ENCODE peak calls at places on chromosome 11, in five cellular contexts. O is kidney, D is GM06990, E is AG04450, Y is endothelial cell. I is an unnamed sample.

GRCh38 chr11:1229471-1230120 is 6.7 kb downstream of the MUC5B start:
- DNase-seq in O (peak), D (no peak), E (no peak), Y (no peak), I (peak)

GRCh38 chr11:102293873-102294601 is 23.2 kb upstream of the BIRC3 start:
- DNase-seq in O (no peak), D (peak), E (no peak), Y (no peak), I (no peak)

GRCh38 chr11:72598901-72599300 is 75.3 kb downstream of the PDE2A start:
- DNase-seq in O (no peak), D (no peak), E (no peak), Y (peak), I (peak)

GRCh38 chr11:58923300-58923788 is 15.9 kb upstream of the GLYATL1 start:
- DNase-seq in O (no peak), D (no peak), E (no peak), Y (no peak), I (no peak)

GRCh38 chr11:11978098-11978637 is 30.3 kb downstream of the DKK3 start:
- DNase-seq in O (no peak), D (no peak), E (no peak), Y (no peak), I (no peak)

GRCh38 chr11:73389902-73390301 is 13.7 kb downstream of the RELT start:
- DNase-seq in O (no peak), D (no peak), E (no peak), Y (no peak), I (no peak)

GRCh38 chr11:30218278-30218677 is 12.5 kb upstream of the FSHB start:
- DNase-seq in O (no peak), D (no peak), E (no peak), Y (no peak), I (no peak)

GRCh38 chr11:129695543-129696308 is 119.9 kb upstream of the TMEM45B start:
- DNase-seq in O (peak), D (peak), E (no peak), Y (peak), I (peak)

GRCh38 chr11:106391771-106392412 is 314.4 kb downstream of the AASDHPPT start:
- DNase-seq in O (no peak), D (no peak), E (no peak), Y (no peak), I (no peak)

GRCh38 chr11:67627394-67627787 is 2.3 kb downstream of the NUDT8 start:
- DNase-seq in O (peak), D (no peak), E (no peak), Y (no peak), I (no peak)

GRCh38 chr11:12806113-12806512 is 131.9 kb downstream of the TEAD1 start:
- DNase-seq in O (no peak), D (no peak), E (no peak), Y (no peak), I (no peak)

GRCh38 chr11:33064033-33064825 is 24.9 kb downstream of the TCP11L1 start:
- DNase-seq in O (no peak), D (peak), E (no peak), Y (no peak), I (no peak)

GRCh38 chr11:58998480-58999290 is 59.4 kb downstream of the GLYATL1 start:
- DNase-seq in O (no peak), D (no peak), E (no peak), Y (no peak), I (no peak)

GRCh38 chr11:70811483-70811882 is 413.2 kb downstream of the CTTN start:
- DNase-seq in O (no peak), D (no peak), E (no peak), Y (no peak), I (no peak)

GRCh38 chr11:18046116-18046777 is at the start of gene TPH1:
- DNase-seq in O (peak), D (peak), E (no peak), Y (peak), I (peak)

GRCh38 chr11:33881651-33882279 is 10.1 kb downstream of the LMO2 start:
- DNase-seq in O (no peak), D (no peak), E (no peak), Y (no peak), I (no peak)

GRCh38 chr11:55902308-55902707 is 12.1 kb downstream of the OR5W2 start:
- DNase-seq in O (no peak), D (no peak), E (no peak), Y (no peak), I (no peak)

GRCh38 chr11:45045692-45046471 is 95.2 kb upstream of the TP53I11 start:
- DNase-seq in O (no peak), D (no peak), E (no peak), Y (peak), I (no peak)

GRCh38 chr11:117180661-117181585 is 2.4 kb downstream of the SIDT2 start:
- DNase-seq in O (peak), D (peak), E (no peak), Y (peak), I (peak)

GRCh38 chr11:6618117-6619020 is 853 bp downstream of the TPP1 start:
- DNase-seq in O (peak), D (peak), E (peak), Y (no peak), I (no peak)

GRCh38 chr11:27347361-27347760 is 15.7 kb downstream of the CCDC34 start:
- DNase-seq in O (no peak), D (no peak), E (no peak), Y (no peak), I (no peak)

GRCh38 chr11:65382804-65383368 is 440 bp upstream of the SLC25A45 start:
- DNase-seq in O (peak), D (no peak), E (no peak), Y (no peak), I (no peak)

DNA sequence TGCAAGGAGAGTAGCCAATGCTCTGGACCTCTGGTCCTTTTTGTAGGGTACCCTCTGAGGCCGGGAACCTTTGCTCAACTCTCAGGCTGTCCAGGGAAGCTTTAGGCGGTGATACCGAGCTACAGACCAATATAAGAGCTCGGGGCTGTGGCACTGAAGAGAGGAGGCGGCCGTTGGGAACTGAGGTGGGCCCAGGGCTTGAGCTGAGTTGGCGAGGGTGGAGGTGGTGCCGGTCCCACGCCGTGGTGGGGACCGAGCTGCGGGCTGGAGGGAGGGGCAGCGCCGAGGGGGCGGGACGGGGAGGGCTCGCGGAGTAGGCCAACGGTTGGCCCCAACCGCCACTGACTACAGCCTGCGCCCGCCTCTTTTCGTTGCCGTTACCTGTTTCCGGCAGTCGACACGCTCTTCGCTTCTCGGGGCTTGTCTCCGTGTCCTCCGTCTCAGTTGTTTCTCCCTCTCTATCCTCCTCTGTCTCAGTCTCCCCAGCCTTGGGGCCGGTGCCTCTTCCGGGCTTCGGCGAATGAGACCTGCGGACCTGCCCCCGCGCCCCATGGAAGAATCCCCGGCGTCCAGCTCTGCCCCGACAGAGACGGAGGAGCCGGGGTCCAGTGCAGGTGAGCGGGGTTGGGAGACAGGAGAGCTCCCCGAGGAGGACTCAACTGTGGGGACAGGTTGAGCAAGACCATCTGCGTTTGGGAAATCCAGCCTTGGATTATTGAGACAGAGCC is at the start of gene NEU3:
- DNase-seq in O (peak), D (peak), E (peak), Y (peak), I (peak)
- TF ChIP-seq CTCF in O (no peak), D (no peak), E (no peak), Y (no peak), I (no peak)

GRCh38 chr11:10844816-10845215 is 13.0 kb downstream of the ZBED5 start:
- DNase-seq in O (no peak), D (no peak), E (no peak), Y (no peak), I (no peak)
- TF ChIP-seq CTCF in O (no peak), D (no peak), E (no peak), Y (no peak), I (no peak)

GRCh38 chr11:92152245-92152644 is 72.4 kb upstream of the FAT3 start:
- DNase-seq in O (no peak), D (no peak), E (no peak), Y (no peak), I (no peak)
- TF ChIP-seq CTCF in O (no peak), D (no peak), E (peak), Y (no peak), I (no peak)

GRCh38 chr11:10302744-10303557 is 1.9 kb upstream of the ADM start:
- DNase-seq in O (peak), D (peak), E (no peak), Y (peak), I (peak)
- TF ChIP-seq CTCF in O (no peak), D (no peak), E (no peak), Y (no peak), I (no peak)

GRCh38 chr11:120174866-120175265 is 36.0 kb upstream of the OAF start:
- DNase-seq in O (no peak), D (no peak), E (no peak), Y (no peak), I (no peak)

GRCh38 chr11:120180571-120181445 is 30.0 kb upstream of the OAF start:
- DNase-seq in O (peak), D (no peak), E (no peak), Y (no peak), I (no peak)

GRCh38 chr11:120179071-120179672 is 31.7 kb upstream of the OAF start:
- DNase-seq in O (peak), D (no peak), E (no peak), Y (no peak), I (no peak)

GRCh38 chr11:120181446-120181992 is 29.3 kb upstream of the OAF start:
- DNase-seq in O (peak), D (no peak), E (no peak), Y (no peak), I (no peak)

DNA sequence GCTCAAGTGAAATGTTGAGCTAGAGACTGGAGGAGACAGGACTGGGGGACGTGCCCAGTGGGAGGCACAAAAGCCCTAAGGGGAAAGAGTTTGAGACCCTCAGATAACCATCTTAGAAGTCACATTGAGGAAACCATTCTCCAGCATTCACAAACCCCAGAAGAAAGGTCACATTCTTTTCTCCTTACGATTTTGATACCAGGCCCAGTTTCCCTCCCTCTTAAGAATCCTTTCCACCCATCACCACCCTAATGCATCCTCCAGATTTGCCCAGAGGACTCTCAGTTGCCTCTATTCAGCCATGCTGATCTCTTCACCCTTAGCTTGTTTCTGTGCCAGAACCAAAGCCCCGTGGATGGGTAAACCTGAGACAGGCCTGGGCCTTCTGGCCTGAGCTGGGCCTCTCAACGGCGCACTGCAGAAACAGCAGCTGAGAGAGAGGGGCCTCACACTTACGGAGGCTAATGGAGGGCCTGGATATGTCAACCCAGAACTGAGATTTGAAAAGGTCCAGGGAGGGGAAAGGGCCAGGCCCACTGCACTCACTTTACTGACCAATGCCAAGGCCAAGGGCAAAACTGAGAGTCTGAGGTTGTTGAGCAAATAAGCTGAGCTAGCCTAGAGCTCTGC is 32.3 kb upstream of the OAF start:
- DNase-seq in O (peak), D (no peak), E (no peak), Y (no peak), I (no peak)
- TF ChIP-seq CTCF in O (no peak), D (no peak), E (no peak), Y (no peak), I (no peak)

DNA sequence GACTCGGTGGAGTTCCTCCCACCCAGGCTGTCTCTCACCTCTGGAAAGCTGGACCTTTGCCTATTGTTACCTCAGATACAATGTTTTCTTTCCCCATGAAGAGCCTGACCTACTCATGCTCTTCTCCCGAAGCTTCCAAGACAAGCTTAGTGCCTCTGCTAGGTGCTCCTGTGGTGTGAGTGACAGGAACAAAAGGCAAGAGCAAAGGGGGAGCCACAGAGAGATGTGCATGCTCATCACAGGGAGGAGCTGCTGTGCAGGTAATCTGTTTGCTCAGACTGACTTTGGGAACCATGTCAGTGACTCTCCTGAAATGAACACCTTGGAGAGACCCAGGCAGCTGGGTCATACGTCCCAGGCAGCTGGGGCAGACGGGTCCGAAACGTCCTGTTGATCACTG is 53.6 kb upstream of the VSTM5 start:
- DNase-seq in O (no peak), D (no peak), E (no peak), Y (no peak), I (no peak)
- TF ChIP-seq CTCF in O (no peak), D (no peak), E (no peak), Y (no peak), I (no peak)

I was measured in glutamatergic neuron.